ENCODE peak calls at places on chromosomes 11 and 22, in four cellular contexts. B is GM23248, K is A673, C is stomach. T is an unnamed sample. For H3K4me1 and H3K27me3, the result is how much of the 10 kb centered on the place peaks cover.

GRCh38 chr11:15843309-15843857 is 513.0 kb downstream of the SOX6 start:
- DNase-seq in C (peak), B (no peak), K (peak), T (no peak)

GRCh38 chr22:42062506-42063190 is 8.0 kb downstream of the NAGA start:
- DNase-seq in C (no peak), B (no peak), K (no peak), T (no peak)

GRCh38 chr22:19802881-19803735 is 42.5 kb downstream of the TBX1 start:
- DNase-seq in K (no peak), C (no peak), B (no peak), T (no peak)

GRCh38 chr22:36379593-36380361 is 8.0 kb downstream of the MYH9 start:
- DNase-seq in B (peak), K (peak), C (no peak), T (no peak)

GRCh38 chr11:45470151-45471001 is 184.2 kb upstream of the SYT13 start:
- DNase-seq in C (no peak), K (peak), B (peak), T (no peak)

GRCh38 chr11:115217726-115218311 is 286.4 kb downstream of the CADM1 start:
- DNase-seq in B (no peak), K (no peak), C (no peak), T (no peak)

GRCh38 chr11:64974124-64974523 is 2.2 kb upstream of the MAJIN start:
- DNase-seq in K (no peak), C (no peak), B (no peak), T (no peak)

GRCh38 chr11:68896171-68896959 is 7.3 kb downstream of the MRPL21 start:
- DNase-seq in K (no peak), C (no peak), B (no peak), T (no peak)

GRCh38 chr11:35146074-35146521 is 7.1 kb downstream of the CD44 start:
- DNase-seq in K (no peak), B (peak), C (no peak), T (no peak)

GRCh38 chr11:13942908-13943505 is 19.5 kb upstream of the SPON1 start:
- DNase-seq in K (no peak), C (no peak), B (peak), T (no peak)

GRCh38 chr11:103067118-103067517 is 24.8 kb downstream of the DCUN1D5 start:
- DNase-seq in B (no peak), C (no peak), K (peak), T (no peak)

GRCh38 chr11:68275721-68276488 is 4.1 kb upstream of the C11orf24 start:
- DNase-seq in B (no peak), C (no peak), K (no peak), T (peak)

GRCh38 chr11:134638796-134639540 is 226.9 kb upstream of the B3GAT1 start:
- DNase-seq in C (no peak), B (no peak), K (no peak), T (no peak)

GRCh38 chr11:48093795-48094642 is 113.7 kb downstream of the PTPRJ start:
- DNase-seq in C (no peak), B (no peak), K (peak), T (peak)

GRCh38 chr11:2220173-2220771 is 48.7 kb upstream of the TH start:
- DNase-seq in B (no peak), C (no peak), K (no peak), T (no peak)

GRCh38 chr22:47257566-47257965 is 495.1 kb downstream of the TBC1D22A start:
- DNase-seq in C (no peak), B (no peak), K (no peak), T (no peak)

GRCh38 chr11:36456136-36456535 is 53.9 kb downstream of the TRAF6 start:
- DNase-seq in K (no peak), C (no peak), B (no peak), T (no peak)

GRCh38 chr11:121535122-121535796 is 82.5 kb upstream of the SORL1-AS1 start:
- DNase-seq in B (peak), C (no peak), K (no peak), T (no peak)

GRCh38 chr22:25848954-25849353 is 107.0 kb downstream of the MYO18B start:
- DNase-seq in B (no peak), C (no peak), K (no peak), T (no peak)

GRCh38 chr11:9313648-9314290 is 624 bp downstream of the TMEM41B start:
- DNase-seq in K (peak), B (peak), C (peak), T (peak)

GRCh38 chr11:60987577-60988277 is 16.2 kb downstream of the CD6 start:
- DNase-seq in K (no peak), B (no peak), C (no peak), T (no peak)

DNA sequence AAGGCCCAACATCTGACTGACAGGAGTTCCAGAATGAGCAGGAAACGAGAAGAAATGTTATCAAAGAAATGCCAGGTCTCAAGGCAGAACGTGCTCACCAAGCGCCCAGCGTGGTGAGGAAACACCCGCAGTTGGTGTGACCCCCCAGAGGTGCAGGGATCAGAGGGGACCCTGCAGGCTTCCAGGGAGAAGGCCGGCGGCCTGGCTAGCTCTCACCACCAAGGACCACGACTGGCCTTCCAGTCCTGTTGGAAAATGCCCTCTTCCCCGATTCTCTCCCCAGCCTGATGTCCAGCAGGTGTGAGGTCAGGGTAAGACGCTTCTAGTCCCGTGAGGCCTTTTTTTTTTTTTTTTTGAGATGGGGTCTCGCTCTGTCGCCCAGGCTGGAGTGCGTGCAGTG is 189.1 kb downstream of the IGLL1 start:
- DNase-seq in K (no peak), B (no peak), C (no peak), T (no peak)
- H3K4me1 ChIP-seq in K (under half), B (under half), C (under half), T (under half)

DNA sequence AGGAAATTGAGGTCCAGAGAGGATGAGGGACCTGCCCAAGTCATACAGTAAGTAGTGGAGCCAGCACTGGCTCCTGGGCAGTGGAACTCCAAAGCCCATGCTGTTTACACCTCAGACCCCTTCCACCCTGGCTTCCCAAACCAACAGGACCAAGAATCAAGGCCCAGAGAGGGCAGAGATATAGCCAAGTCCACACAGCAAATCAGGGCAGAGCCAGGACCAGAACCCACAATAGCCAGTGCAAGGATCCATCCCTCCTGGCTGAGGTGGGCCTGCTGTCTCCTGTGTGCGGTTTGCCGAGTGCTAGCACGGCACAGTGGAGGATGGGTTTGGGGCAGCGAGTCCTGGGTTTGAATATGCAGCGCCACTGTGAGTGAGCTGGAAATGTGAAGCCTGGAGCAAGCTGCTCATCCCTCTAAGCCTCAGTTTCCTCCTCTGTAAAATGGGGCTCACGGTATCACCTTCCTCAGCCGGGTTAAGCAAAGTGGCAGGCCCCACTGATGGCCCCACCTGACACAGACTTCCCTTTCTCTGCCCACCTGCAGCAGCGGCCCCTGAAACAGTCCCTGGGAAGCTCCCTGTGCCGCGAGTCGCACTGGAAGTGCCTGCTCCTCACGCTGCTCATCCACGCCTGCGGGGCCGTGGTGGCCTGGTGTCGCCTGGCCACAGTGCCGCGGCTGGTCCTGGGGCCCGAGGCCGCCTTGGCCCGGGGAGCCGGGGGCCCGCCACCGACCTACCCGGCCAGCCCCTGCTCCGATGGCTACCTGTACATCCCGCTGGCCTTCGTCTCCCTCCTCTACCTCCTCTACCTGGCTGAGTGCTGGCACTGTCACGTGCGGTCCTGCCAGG is 2.3 kb downstream of the TMEM151A start:
- DNase-seq in B (no peak), C (no peak), K (no peak), T (no peak)
- H3K27me3 ChIP-seq in B (under half), C (under half), K (under half), T (under half)

GRCh38 chr11:473975-474785 is 24.1 kb downstream of the PTDSS2 start:
- DNase-seq in B (no peak), K (no peak), C (no peak), T (no peak)

GRCh38 chr11:477042-477715 is 27.1 kb downstream of the PTDSS2 start:
- DNase-seq in K (no peak), B (no peak), C (no peak), T (no peak)

GRCh38 chr11:476416-476815 is 26.3 kb downstream of the PTDSS2 start:
- DNase-seq in B (no peak), K (no peak), C (no peak), T (no peak)

GRCh38 chr11:474914-475506 is 24.9 kb downstream of the PTDSS2 start:
- DNase-seq in K (no peak), B (no peak), C (no peak), T (no peak)

DNA sequence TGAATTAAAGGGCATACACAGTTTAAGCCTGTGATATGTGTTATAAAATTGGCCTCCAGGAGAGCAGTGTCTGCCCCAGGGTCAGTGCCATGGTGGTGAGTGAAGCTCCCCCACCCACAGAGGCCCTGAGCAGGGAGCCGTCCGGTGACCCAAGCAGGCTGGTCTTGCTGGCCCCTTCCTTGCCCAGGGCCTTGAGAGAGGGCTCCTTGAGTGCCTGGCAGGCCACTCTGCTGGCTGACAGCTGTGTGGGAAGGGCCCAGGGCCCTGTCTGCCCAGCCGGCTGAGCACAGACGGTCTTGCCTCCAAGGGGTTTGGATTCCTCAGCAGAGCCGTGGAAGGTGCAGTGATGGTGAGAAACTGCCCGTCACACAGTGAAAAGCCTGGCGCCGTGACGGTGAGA is 25.9 kb downstream of the PTDSS2 start:
- DNase-seq in K (no peak), B (no peak), C (no peak), T (no peak)
- H3K27ac ChIP-seq in K (no peak), B (no peak), C (no peak), T (no peak)

DNA sequence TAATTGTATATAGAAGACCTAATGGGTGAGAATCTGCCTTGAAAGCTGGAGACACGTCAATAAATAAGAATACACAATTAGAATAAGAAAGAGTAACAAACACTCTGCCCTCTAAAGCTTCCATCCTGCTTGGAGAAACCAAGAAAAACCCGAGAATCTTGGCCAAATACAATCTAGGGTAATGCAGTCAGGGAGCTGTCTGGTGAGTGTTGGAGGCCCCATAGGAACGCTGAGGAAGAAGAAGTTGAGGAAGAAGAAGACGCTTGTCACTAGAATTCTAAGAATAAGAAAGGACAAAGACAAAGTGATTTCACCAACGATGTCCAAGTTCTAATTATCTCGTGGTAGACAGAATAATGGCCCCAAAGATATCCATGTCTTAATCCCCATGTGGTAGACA is 4485.9 kb upstream of the OR11H1 start:
- DNase-seq in K (no peak), C (no peak), B (no peak), T (no peak)
- H3K4me1 ChIP-seq in K (under half), C (under half), B (under half), T (under half)

GRCh38 chr11:82722236-82722635 is 11.4 kb downstream of the FAM181B start:
- DNase-seq in B (peak), C (no peak), K (no peak), T (no peak)
- H3K27me3 ChIP-seq in B (under half), C (under half), K (under half), T (under half)

DNA sequence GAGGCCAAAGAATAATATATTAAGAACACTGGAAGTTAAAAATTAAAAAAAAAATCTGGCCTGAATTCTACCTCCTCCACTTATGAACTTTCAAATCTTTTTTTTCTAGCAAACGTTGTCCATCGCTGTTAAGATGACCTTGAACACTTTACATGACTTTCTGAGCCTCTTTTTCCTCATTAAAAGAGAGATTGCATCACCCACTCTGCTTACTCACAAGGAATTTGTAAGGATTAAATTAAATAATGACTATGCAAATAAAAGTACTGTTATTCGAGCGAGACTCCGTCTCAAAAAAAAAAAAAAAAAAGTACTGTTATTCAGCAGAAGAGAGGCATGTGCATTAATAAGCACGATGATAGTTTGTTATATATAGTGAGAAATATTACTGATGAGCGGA is 285.1 kb upstream of the CCDC90B start:
- DNase-seq in C (no peak), B (peak), K (peak), T (no peak)
- H3K27ac ChIP-seq in C (no peak), B (peak), K (peak), T (no peak)

GRCh38 chr11:116644948-116645305 is 127.9 kb downstream of the BUD13 start:
- DNase-seq in K (no peak), B (no peak), C (no peak), T (no peak)
- H3K4me1 ChIP-seq in K (under half), B (under half), C (under half), T (under half)

DNA sequence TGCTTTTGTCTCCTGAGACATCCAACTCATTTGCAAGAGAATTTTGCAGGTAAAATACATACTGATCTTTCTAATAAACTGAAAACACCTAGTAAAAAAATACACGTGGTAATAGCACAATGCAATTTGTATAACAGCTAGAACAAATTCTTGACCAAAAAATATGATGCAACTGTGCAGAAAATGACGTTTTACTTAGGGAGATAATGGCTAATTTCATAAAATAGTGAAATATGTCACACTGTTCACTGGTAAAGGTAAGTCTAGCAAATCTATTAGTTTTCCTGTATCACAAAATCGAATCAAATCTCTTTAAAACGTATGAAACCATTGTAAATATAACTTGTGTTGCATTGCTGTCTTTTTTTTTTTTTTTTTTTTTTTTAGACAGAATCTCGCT is 130.0 kb downstream of the VPREB1 start:
- DNase-seq in C (no peak), K (no peak), B (no peak), T (no peak)
- H3K27me3 ChIP-seq in C (under half), K (half or more), B (under half), T (under half)

DNA sequence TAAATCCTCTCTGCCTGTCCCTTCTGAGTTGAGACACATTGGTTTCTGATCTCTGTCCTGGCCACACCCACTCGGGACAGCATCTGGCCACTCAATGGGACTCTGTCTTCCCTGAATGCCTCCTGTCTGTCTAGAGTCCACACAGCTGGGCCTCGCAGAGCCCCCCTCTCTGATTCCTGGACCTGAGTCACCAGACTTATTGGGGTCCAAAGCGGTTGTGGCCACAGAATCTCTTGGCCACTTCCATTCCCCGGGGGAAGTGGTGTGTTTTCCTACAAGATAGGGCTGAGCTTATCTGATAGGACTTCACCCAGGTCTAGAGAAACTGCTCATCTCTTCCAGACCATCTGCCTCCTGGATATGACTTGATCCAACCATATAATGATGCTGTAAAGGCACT is 57.4 kb upstream of the WNT11 start:
- DNase-seq in B (no peak), K (no peak), C (no peak), T (no peak)
- H3K27ac ChIP-seq in B (no peak), K (no peak), C (no peak), T (no peak)

DNA sequence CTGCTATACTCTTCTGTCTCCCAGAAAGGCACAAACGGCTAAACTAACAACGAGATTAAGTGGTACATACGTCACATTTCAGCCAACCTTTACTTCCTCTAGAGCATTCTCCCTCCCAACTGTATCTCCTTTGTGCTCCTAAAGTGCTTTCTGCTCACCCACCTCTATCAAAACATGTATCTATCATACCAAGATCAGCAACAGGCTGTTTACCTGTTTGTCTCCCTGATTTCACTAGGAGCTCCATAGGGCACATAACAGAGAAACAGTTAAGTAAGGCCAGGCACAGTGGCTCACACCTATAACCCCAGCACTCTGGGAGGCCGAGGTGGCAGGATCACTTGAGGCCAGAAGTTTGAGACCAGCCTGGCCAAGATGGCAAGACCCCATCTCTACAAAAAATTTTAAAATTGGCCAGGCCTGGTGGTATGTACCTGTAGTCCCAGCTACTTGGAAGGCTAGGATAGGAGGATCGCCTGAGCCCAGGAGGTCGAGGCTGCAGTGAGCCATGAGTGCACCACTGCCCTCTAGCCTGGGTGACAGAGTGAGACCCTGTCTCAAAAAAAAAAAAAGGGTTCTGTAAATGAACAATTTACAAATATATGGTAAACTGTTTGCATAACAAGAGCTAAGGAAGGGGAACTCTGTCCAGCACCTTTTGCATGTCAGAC is 2.8 kb downstream of the NDUFC2 start:
- DNase-seq in K (no peak), B (no peak), C (no peak), T (no peak)
- H3K4me1 ChIP-seq in K (under half), B (under half), C (half or more), T (under half)

T was measured in small intestine.